ENCODE peak calls at places on chromosomes 11 and 22, in seven cellular contexts. One of them, this sample, is unnamed.

GRCh38 chr11:43989162-43989961 is 46.9 kb downstream of the C11orf96 start:
- DNase-seq in NCI-H1417: no peak
- DNase-seq in AG20443: no peak
- DNase-seq in left cardiac atrium: peak
- DNase-seq in T-cell: no peak
- DNase-seq in GM23248: no peak
- DNase-seq in nephron progenitor cell: peak
- DNase-seq in this sample: no peak

GRCh38 chr11:112334381-112334780 is 73.7 kb upstream of the PLET1 start:
- DNase-seq in NCI-H1417: no peak
- DNase-seq in nephron progenitor cell: no peak
- DNase-seq in T-cell: no peak
- DNase-seq in left cardiac atrium: no peak
- DNase-seq in AG20443: no peak
- DNase-seq in GM23248: no peak
- DNase-seq in this sample: no peak

GRCh38 chr11:107182983-107183382 is 164.7 kb upstream of the GUCY1A2 start:
- DNase-seq in nephron progenitor cell: no peak
- DNase-seq in GM23248: peak
- DNase-seq in AG20443: no peak
- DNase-seq in NCI-H1417: no peak
- DNase-seq in left cardiac atrium: no peak
- DNase-seq in T-cell: no peak
- DNase-seq in this sample: no peak

GRCh38 chr22:40332319-40332781 is 13.9 kb upstream of the ADSL start:
- DNase-seq in NCI-H1417: no peak
- DNase-seq in left cardiac atrium: no peak
- DNase-seq in AG20443: no peak
- DNase-seq in nephron progenitor cell: no peak
- DNase-seq in T-cell: no peak
- DNase-seq in GM23248: no peak
- DNase-seq in this sample: no peak

GRCh38 chr11:9613830-9614762 is 40.6 kb downstream of the WEE1 start:
- DNase-seq in AG20443: peak
- DNase-seq in GM23248: peak
- DNase-seq in nephron progenitor cell: peak
- DNase-seq in T-cell: peak
- DNase-seq in NCI-H1417: peak
- DNase-seq in left cardiac atrium: peak
- DNase-seq in this sample: peak

GRCh38 chr11:28566643-28567042 is 458.5 kb downstream of the METTL15 start:
- DNase-seq in T-cell: no peak
- DNase-seq in NCI-H1417: no peak
- DNase-seq in AG20443: peak
- DNase-seq in left cardiac atrium: peak
- DNase-seq in nephron progenitor cell: peak
- DNase-seq in GM23248: peak
- DNase-seq in this sample: no peak

GRCh38 chr22:36075724-36076123 is 47.1 kb upstream of the RBFOX2 start:
- DNase-seq in GM23248: no peak
- DNase-seq in AG20443: no peak
- DNase-seq in left cardiac atrium: no peak
- DNase-seq in NCI-H1417: no peak
- DNase-seq in nephron progenitor cell: no peak
- DNase-seq in T-cell: no peak
- DNase-seq in this sample: no peak

GRCh38 chr11:35087648-35088047 is 51.3 kb upstream of the CD44 start:
- DNase-seq in AG20443: peak
- DNase-seq in left cardiac atrium: peak
- DNase-seq in nephron progenitor cell: no peak
- DNase-seq in GM23248: peak
- DNase-seq in NCI-H1417: no peak
- DNase-seq in T-cell: no peak
- DNase-seq in this sample: no peak

GRCh38 chr11:117221775-117222517 is 9.9 kb downstream of the PCSK7 start:
- DNase-seq in AG20443: no peak
- DNase-seq in NCI-H1417: peak
- DNase-seq in T-cell: no peak
- DNase-seq in left cardiac atrium: peak
- DNase-seq in GM23248: peak
- DNase-seq in nephron progenitor cell: peak
- DNase-seq in this sample: no peak

This sample was measured in Jurkat, Clone E6-1.